ENCODE peak calls at places on chromosomes 2 and 18, in seven cellular contexts. R is GM06990, K is breast epithelium, H is retinal pigment epithelial cell, V is fibroblast of lung, Q is cardiac muscle cell, E is upper lobe of right lung. P is an unnamed sample.

GRCh38 chr2:238100821-238101771 is 956 bp downstream of the ESPNL start:
- DNase-seq in V (no peak), H (no peak), R (no peak), E (peak; percentile 57), K (peak; percentile 41), Q (no peak), P (no peak)

GRCh38 chr18:64332851-64333250 is 184.0 kb upstream of the LINC00305 start:
- DNase-seq in K (no peak), H (no peak), R (no peak), V (no peak), E (no peak), Q (peak; percentile 57), P (no peak)

GRCh38 chr2:31235504-31235902 is 1.6 kb downstream of the EHD3 start:
- DNase-seq in Q (no peak), K (no peak), E (no peak), H (peak; percentile 68), R (no peak), V (peak; percentile 90), P (no peak)

GRCh38 chr18:56873441-56874140 is 222.4 kb downstream of the WDR7 start:
- DNase-seq in K (no peak), Q (peak; percentile 43), R (no peak), H (no peak), E (no peak), V (peak; percentile 6), P (no peak)

GRCh38 chr18:32437080-32437834 is 33.4 kb downstream of the GAREM1 start:
- DNase-seq in E (no peak), Q (no peak), H (no peak), V (no peak), R (no peak), K (no peak), P (no peak)

GRCh38 chr2:167637726-167638125 is 609.7 kb downstream of the STK39 start:
- DNase-seq in Q (no peak), E (no peak), K (no peak), R (no peak), H (no peak), V (no peak), P (no peak)

GRCh38 chr2:179898873-179899272 is 37.5 kb upstream of the ZNF385B start:
- DNase-seq in R (no peak), E (no peak), V (peak; percentile 11), H (no peak), K (no peak), Q (peak; percentile 26), P (no peak)

GRCh38 chr2:143705108-143705686 is 576.0 kb downstream of the ARHGAP15 start:
- DNase-seq in E (no peak), Q (no peak), H (peak; percentile 78), R (no peak), K (no peak), V (peak; percentile 80), P (no peak)

GRCh38 chr2:227774895-227775842 is 29.5 kb downstream of the SCYGR8 start:
- DNase-seq in K (no peak), H (no peak), E (no peak), Q (no peak), R (no peak), V (no peak), P (no peak)

GRCh38 chr18:31061945-31062344 is 19.4 kb upstream of the DSC3 start:
- DNase-seq in V (peak; percentile 25), E (no peak), Q (peak; percentile 7), R (peak; percentile 65), K (no peak), H (no peak), P (no peak)

GRCh38 chr18:12679183-12679786 is 21.4 kb upstream of the SPIRE1 start:
- DNase-seq in E (peak; percentile 73), H (no peak), V (peak; percentile 44), Q (peak; percentile 9), R (no peak), K (no peak), P (peak; percentile 29)

GRCh38 chr18:75358928-75359327 is 68.6 kb downstream of the SMIM21 start:
- DNase-seq in E (no peak), Q (no peak), R (no peak), K (no peak), V (peak; percentile 65), H (no peak), P (no peak)

GRCh38 chr18:8685141-8685913 is 20.0 kb upstream of the MTCL1 start:
- DNase-seq in Q (no peak), R (no peak), H (no peak), V (peak; percentile 80), K (no peak), E (no peak), P (no peak)

GRCh38 chr2:217790681-217791392 is 212.0 kb downstream of the TNS1 start:
- DNase-seq in R (no peak), Q (no peak), H (no peak), E (no peak), K (no peak), V (peak; percentile 78), P (no peak)

GRCh38 chr2:23826771-23827170 is 100.2 kb downstream of the ATAD2B start:
- DNase-seq in H (no peak), V (no peak), K (no peak), Q (no peak), R (no peak), E (no peak), P (no peak)

GRCh38 chr2:57434429-57434828 is 612.2 kb upstream of the VRK2 start:
- DNase-seq in Q (no peak), V (no peak), R (no peak), K (no peak), E (no peak), H (no peak), P (no peak)

GRCh38 chr18:73007195-73007934 is 139.6 kb upstream of the NETO1 start:
- DNase-seq in E (no peak), Q (no peak), K (no peak), R (peak; percentile 9), V (peak; percentile 14), H (no peak), P (no peak)

GRCh38 chr2:50547521-50547920 is 484.4 kb downstream of the NRXN1 start:
- DNase-seq in R (no peak), V (peak; percentile 69), E (no peak), K (no peak), H (no peak), Q (no peak), P (no peak)

GRCh38 chr18:73697395-73697794 is 450.2 kb downstream of the FBXO15 start:
- DNase-seq in V (no peak), Q (no peak), R (no peak), E (no peak), H (no peak), K (no peak), P (no peak)

GRCh38 chr2:198659471-198659870 is 798.3 kb downstream of the SATB2 start:
- DNase-seq in K (no peak), Q (no peak), H (no peak), R (no peak), E (no peak), V (no peak), P (no peak)
- TF ChIP-seq CTCF in K (no peak), Q (no peak), H (no peak), R (no peak), E (no peak), V (no peak), P (no peak)

DNA sequence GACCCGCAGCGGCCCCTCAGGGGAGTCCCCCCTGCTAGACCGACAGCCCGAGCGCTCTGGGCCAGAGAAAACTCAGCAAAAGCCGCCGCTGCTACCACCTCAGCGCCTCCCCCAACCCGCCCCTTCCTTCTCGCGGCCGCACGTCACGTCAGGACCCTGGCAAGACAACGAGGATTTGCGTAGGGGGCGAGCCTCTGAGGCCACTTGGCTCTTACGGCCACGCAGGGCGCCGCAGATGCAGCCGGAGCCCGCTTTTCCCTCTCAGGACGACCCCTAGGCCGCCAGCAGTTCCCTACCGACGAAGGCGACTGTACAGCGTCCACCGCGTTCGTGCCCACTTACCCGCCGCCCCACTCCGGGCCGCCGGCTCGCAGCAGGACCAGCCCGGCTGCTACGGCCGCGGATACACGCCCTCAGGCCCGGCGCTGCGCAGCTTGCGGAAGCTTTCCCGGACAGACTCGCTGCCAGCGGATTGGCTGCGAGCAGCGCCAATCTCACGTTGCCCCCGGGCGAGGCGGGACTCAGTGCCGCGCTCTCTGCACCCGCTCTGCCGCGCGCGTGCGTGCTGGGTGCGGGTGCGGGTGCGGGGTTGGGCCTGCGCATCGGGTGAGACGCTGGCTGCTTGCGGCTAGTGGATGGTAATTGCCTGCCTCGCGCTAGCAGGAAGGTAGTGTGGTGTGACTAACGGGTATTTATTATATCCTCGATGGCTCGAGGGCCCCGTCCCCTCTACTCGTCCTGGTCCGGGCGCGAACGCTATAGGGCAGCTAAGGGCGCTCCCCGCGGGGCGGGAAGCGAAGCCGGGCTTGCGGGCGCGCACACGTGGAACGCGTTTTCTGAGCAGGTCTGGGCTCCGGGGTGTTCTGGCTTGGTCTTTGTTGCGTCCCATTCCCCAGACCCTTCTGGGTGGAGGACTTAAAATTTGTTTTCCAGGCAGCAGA is at the start of the genes ORMDL1 and PMS1:
- DNase-seq in H (peak; percentile 85), Q (peak; percentile 97), K (peak; percentile 94), E (peak; percentile 98), V (peak; percentile 96), R (peak; percentile 98), P (peak; percentile 95)
- H3K4me3 ChIP-seq in H (peak within 1 kb of the TSS; percentile 92), Q (peak within 1 kb of the TSS; percentile 61), K (peak within 1 kb of the TSS; percentile 91), E (peak within 1 kb of the TSS; percentile 62), V (peak within 1 kb of the TSS; percentile 73), R (peak within 1 kb of the TSS; percentile 89), P (peak within 1 kb of the TSS; percentile 77)

DNA sequence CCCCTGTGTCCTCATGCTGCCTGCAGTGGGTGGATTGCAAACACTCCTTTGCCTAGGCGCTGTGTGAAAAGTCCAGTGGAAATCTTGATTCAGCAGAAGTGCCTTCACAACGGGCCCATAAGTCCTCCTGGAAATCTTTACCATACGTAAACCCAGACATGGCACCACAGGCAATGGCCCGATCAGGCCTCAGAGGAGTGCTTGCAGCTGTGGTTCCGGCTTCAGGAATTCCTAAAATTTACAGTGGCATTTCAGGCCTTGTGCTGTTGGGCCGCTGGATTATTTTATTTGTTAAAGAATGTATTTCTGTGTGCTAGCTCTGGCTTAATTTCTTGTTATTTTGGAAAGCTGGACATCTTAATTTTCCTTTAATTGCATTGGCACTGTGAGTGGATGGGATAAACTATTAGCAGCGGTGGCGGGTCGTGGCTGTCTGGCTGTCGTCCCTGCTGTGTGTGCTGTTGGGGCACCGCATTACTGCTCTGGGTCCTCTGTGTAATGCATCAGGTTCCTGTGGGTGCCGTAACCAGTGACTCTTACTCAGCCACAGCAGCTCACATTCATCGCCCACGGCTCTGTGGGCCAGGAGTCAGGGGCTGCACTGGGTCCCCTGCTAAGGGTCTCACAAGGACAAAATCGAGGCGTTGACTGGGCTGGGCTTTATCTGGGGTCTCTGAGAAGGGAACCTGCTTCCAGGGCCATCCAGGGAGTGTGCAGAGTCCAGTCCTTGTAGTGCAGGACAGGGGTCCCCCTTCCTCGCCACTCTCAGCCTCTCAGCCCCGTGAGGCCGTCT is 73.1 kb downstream of the RTP5 start:
- DNase-seq in K (peak; percentile 17), Q (no peak), V (no peak), E (no peak), H (no peak), R (no peak), P (peak; percentile 7)
- TF ChIP-seq CTCF in K (no peak), Q (no peak), V (no peak), E (no peak), H (no peak), R (no peak), P (no peak)

DNA sequence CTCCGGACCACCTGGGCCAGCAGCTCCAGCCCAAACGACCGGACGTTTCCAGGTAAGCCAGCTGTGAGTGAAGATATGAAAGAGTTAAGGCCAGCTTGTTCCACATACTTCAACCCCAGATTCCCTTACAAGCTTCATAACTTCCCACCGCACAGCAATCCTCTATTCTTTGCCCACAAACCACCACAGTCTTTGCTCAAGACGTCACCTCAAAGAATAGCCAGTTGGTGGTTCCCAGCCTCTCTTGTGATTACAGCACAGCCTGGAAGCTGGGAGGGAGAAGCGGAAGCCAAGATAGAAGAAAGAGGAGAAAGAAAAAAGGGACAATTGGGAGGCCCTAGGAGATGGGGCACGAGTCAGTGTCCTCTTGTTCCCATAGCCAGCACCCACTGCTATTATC is 70.6 kb downstream of the NRP2 start:
- DNase-seq in R (no peak), V (peak; percentile 98), K (no peak), H (no peak), E (no peak), Q (no peak), P (no peak)
- H3K4me3 ChIP-seq in R (no peak overlapping the region), V (no peak overlapping the region), K (no peak overlapping the region), H (no peak overlapping the region), E (no peak overlapping the region), Q (no peak overlapping the region), P (no peak overlapping the region)

P was measured in body of pancreas.